ENCODE peak calls at places on chromosomes 6 and 20, in four cellular contexts. One of them, this sample, is unnamed.

GRCh38 chr6:26012061-26012460 is 49.5 kb downstream of the TRIM38 start:
- DNase-seq in hippocampal formation: no peak
- DNase-seq in activated CD8-positive, alpha-beta memory T cell treated with anti-CD3 and anti-CD28 coated beads, Interleukin-2, amount 10 ng/mL, durations not matched to agents 7 days and 5 days: no peak
- DNase-seq in Right ventricle myocardium inferior: no peak
- DNase-seq in this sample: no peak

GRCh38 chr6:69994251-69994650 is 127.9 kb downstream of the COL19A1 start:
- DNase-seq in hippocampal formation: no peak
- DNase-seq in activated CD8-positive, alpha-beta memory T cell treated with anti-CD3 and anti-CD28 coated beads, Interleukin-2, amount 10 ng/mL, durations not matched to agents 7 days and 5 days: no peak
- DNase-seq in Right ventricle myocardium inferior: no peak
- DNase-seq in this sample: no peak

GRCh38 chr6:56101141-56101553 is 146.2 kb downstream of the COL21A1 start:
- DNase-seq in hippocampal formation: no peak
- DNase-seq in activated CD8-positive, alpha-beta memory T cell treated with anti-CD3 and anti-CD28 coated beads, Interleukin-2, amount 10 ng/mL, durations not matched to agents 7 days and 5 days: no peak
- DNase-seq in Right ventricle myocardium inferior: no peak
- DNase-seq in this sample: no peak

GRCh38 chr6:156917213-156917612 is 140.0 kb downstream of the ARID1B start:
- DNase-seq in hippocampal formation: no peak
- DNase-seq in activated CD8-positive, alpha-beta memory T cell treated with anti-CD3 and anti-CD28 coated beads, Interleukin-2, amount 10 ng/mL, durations not matched to agents 7 days and 5 days: no peak
- DNase-seq in Right ventricle myocardium inferior: no peak
- DNase-seq in this sample: no peak

GRCh38 chr20:52814371-52814770 is 157.8 kb upstream of the TSHZ2 start:
- DNase-seq in hippocampal formation: no peak
- DNase-seq in activated CD8-positive, alpha-beta memory T cell treated with anti-CD3 and anti-CD28 coated beads, Interleukin-2, amount 10 ng/mL, durations not matched to agents 7 days and 5 days: no peak
- DNase-seq in Right ventricle myocardium inferior: no peak
- DNase-seq in this sample: no peak

GRCh38 chr6:18253635-18254034 is 10.7 kb downstream of the DEK start:
- DNase-seq in hippocampal formation: no peak
- DNase-seq in activated CD8-positive, alpha-beta memory T cell treated with anti-CD3 and anti-CD28 coated beads, Interleukin-2, amount 10 ng/mL, durations not matched to agents 7 days and 5 days: no peak
- DNase-seq in Right ventricle myocardium inferior: peak
- DNase-seq in this sample: no peak

GRCh38 chr20:62365814-62366369 is 1.2 kb downstream of the LAMA5 start:
- DNase-seq in hippocampal formation: no peak
- DNase-seq in activated CD8-positive, alpha-beta memory T cell treated with anti-CD3 and anti-CD28 coated beads, Interleukin-2, amount 10 ng/mL, durations not matched to agents 7 days and 5 days: no peak
- DNase-seq in Right ventricle myocardium inferior: peak
- DNase-seq in this sample: peak

GRCh38 chr6:20279608-20280287 is 67.5 kb upstream of the MBOAT1 start:
- DNase-seq in hippocampal formation: no peak
- DNase-seq in activated CD8-positive, alpha-beta memory T cell treated with anti-CD3 and anti-CD28 coated beads, Interleukin-2, amount 10 ng/mL, durations not matched to agents 7 days and 5 days: no peak
- DNase-seq in Right ventricle myocardium inferior: no peak
- DNase-seq in this sample: no peak

GRCh38 chr6:168385380-168385779 is 55.6 kb upstream of the SMOC2 start:
- DNase-seq in hippocampal formation: peak
- DNase-seq in activated CD8-positive, alpha-beta memory T cell treated with anti-CD3 and anti-CD28 coated beads, Interleukin-2, amount 10 ng/mL, durations not matched to agents 7 days and 5 days: no peak
- DNase-seq in Right ventricle myocardium inferior: no peak
- DNase-seq in this sample: no peak

GRCh38 chr6:72461144-72461543 is 160.7 kb upstream of the KCNQ5 start:
- DNase-seq in hippocampal formation: no peak
- DNase-seq in activated CD8-positive, alpha-beta memory T cell treated with anti-CD3 and anti-CD28 coated beads, Interleukin-2, amount 10 ng/mL, durations not matched to agents 7 days and 5 days: no peak
- DNase-seq in Right ventricle myocardium inferior: no peak
- DNase-seq in this sample: no peak

GRCh38 chr20:63597651-63598478 is 23.8 kb upstream of the HELZ2 start:
- DNase-seq in hippocampal formation: no peak
- DNase-seq in activated CD8-positive, alpha-beta memory T cell treated with anti-CD3 and anti-CD28 coated beads, Interleukin-2, amount 10 ng/mL, durations not matched to agents 7 days and 5 days: no peak
- DNase-seq in Right ventricle myocardium inferior: no peak
- DNase-seq in this sample: peak

GRCh38 chr6:154386848-154387717 is 30.5 kb upstream of the IPCEF1 start:
- DNase-seq in hippocampal formation: no peak
- DNase-seq in activated CD8-positive, alpha-beta memory T cell treated with anti-CD3 and anti-CD28 coated beads, Interleukin-2, amount 10 ng/mL, durations not matched to agents 7 days and 5 days: no peak
- DNase-seq in Right ventricle myocardium inferior: no peak
- DNase-seq in this sample: no peak

GRCh38 chr20:12434672-12435071 is 517.0 kb downstream of the BTBD3 start:
- DNase-seq in hippocampal formation: no peak
- DNase-seq in activated CD8-positive, alpha-beta memory T cell treated with anti-CD3 and anti-CD28 coated beads, Interleukin-2, amount 10 ng/mL, durations not matched to agents 7 days and 5 days: no peak
- DNase-seq in Right ventricle myocardium inferior: no peak
- DNase-seq in this sample: no peak

GRCh38 chr20:18258126-18258860 is 30.0 kb upstream of the ZNF133 start:
- DNase-seq in hippocampal formation: no peak
- DNase-seq in activated CD8-positive, alpha-beta memory T cell treated with anti-CD3 and anti-CD28 coated beads, Interleukin-2, amount 10 ng/mL, durations not matched to agents 7 days and 5 days: no peak
- DNase-seq in Right ventricle myocardium inferior: no peak
- DNase-seq in this sample: no peak

GRCh38 chr20:36779656-36780025 is 6.1 kb upstream of the DSN1 start:
- DNase-seq in hippocampal formation: no peak
- DNase-seq in activated CD8-positive, alpha-beta memory T cell treated with anti-CD3 and anti-CD28 coated beads, Interleukin-2, amount 10 ng/mL, durations not matched to agents 7 days and 5 days: no peak
- DNase-seq in Right ventricle myocardium inferior: no peak
- DNase-seq in this sample: no peak

GRCh38 chr6:38020593-38020992 is 201.1 kb downstream of the ZFAND3 start:
- DNase-seq in hippocampal formation: no peak
- DNase-seq in activated CD8-positive, alpha-beta memory T cell treated with anti-CD3 and anti-CD28 coated beads, Interleukin-2, amount 10 ng/mL, durations not matched to agents 7 days and 5 days: no peak
- DNase-seq in Right ventricle myocardium inferior: no peak
- DNase-seq in this sample: no peak

GRCh38 chr6:29834564-29835436 is 7.2 kb downstream of the HLA-G start:
- DNase-seq in hippocampal formation: no peak
- DNase-seq in activated CD8-positive, alpha-beta memory T cell treated with anti-CD3 and anti-CD28 coated beads, Interleukin-2, amount 10 ng/mL, durations not matched to agents 7 days and 5 days: peak
- DNase-seq in Right ventricle myocardium inferior: peak
- DNase-seq in this sample: no peak

GRCh38 chr6:19322691-19323470 is 514.3 kb upstream of the ID4 start:
- DNase-seq in hippocampal formation: no peak
- DNase-seq in activated CD8-positive, alpha-beta memory T cell treated with anti-CD3 and anti-CD28 coated beads, Interleukin-2, amount 10 ng/mL, durations not matched to agents 7 days and 5 days: no peak
- DNase-seq in Right ventricle myocardium inferior: no peak
- DNase-seq in this sample: no peak

GRCh38 chr20:38231786-38232130 is 28.8 kb downstream of the KIAA1755 start:
- DNase-seq in hippocampal formation: no peak
- DNase-seq in activated CD8-positive, alpha-beta memory T cell treated with anti-CD3 and anti-CD28 coated beads, Interleukin-2, amount 10 ng/mL, durations not matched to agents 7 days and 5 days: no peak
- DNase-seq in Right ventricle myocardium inferior: no peak
- DNase-seq in this sample: no peak

GRCh38 chr6:157941101-157941863 is 40.4 kb upstream of the SYNJ2 start:
- DNase-seq in hippocampal formation: peak
- DNase-seq in activated CD8-positive, alpha-beta memory T cell treated with anti-CD3 and anti-CD28 coated beads, Interleukin-2, amount 10 ng/mL, durations not matched to agents 7 days and 5 days: no peak
- DNase-seq in Right ventricle myocardium inferior: no peak
- DNase-seq in this sample: no peak

GRCh38 chr20:32515631-32516101 is 69.5 kb downstream of the NOL4L start:
- DNase-seq in hippocampal formation: no peak
- DNase-seq in activated CD8-positive, alpha-beta memory T cell treated with anti-CD3 and anti-CD28 coated beads, Interleukin-2, amount 10 ng/mL, durations not matched to agents 7 days and 5 days: no peak
- DNase-seq in Right ventricle myocardium inferior: no peak
- DNase-seq in this sample: peak

GRCh38 chr6:109793793-109794192 is 102.7 kb downstream of the FIG4 start:
- DNase-seq in hippocampal formation: no peak
- DNase-seq in activated CD8-positive, alpha-beta memory T cell treated with anti-CD3 and anti-CD28 coated beads, Interleukin-2, amount 10 ng/mL, durations not matched to agents 7 days and 5 days: no peak
- DNase-seq in Right ventricle myocardium inferior: no peak
- DNase-seq in this sample: no peak